ENCODE peak calls at places on chromosomes 7 and 10, in eight cellular contexts. One of them, this sample, is unnamed.

GRCh38 chr10:69810097-69810496 is 8.4 kb downstream of the COL13A1 start:
- DNase-seq in renal cortical epithelial cell: no peak
- DNase-seq in Calu3: no peak
- DNase-seq in activated gamma-delta T cell treated with Interleukin-2 at 50 U/mL for 16 hours: no peak
- DNase-seq in EL: no peak
- DNase-seq in T-helper 2 cell: no peak
- DNase-seq in fibroblast of lung: peak; percentile 59
- DNase-seq in sciatic nerve: no peak
- DNase-seq in this sample: no peak

GRCh38 chr7:30770936-30771858 is at the start of gene MINDY4:
- DNase-seq in renal cortical epithelial cell: peak; percentile 54
- DNase-seq in Calu3: peak; percentile 89
- DNase-seq in activated gamma-delta T cell treated with Interleukin-2 at 50 U/mL for 16 hours: peak; percentile 54
- DNase-seq in EL: peak; percentile 79
- DNase-seq in T-helper 2 cell: peak; percentile 58
- DNase-seq in fibroblast of lung: peak; percentile 85
- DNase-seq in sciatic nerve: peak; percentile 89
- DNase-seq in this sample: peak; percentile 43

GRCh38 chr7:95596183-95597135 is at the start of gene PDK4:
- DNase-seq in renal cortical epithelial cell: peak; percentile 87
- DNase-seq in Calu3: peak; percentile 78
- DNase-seq in activated gamma-delta T cell treated with Interleukin-2 at 50 U/mL for 16 hours: no peak
- DNase-seq in EL: peak; percentile 51
- DNase-seq in T-helper 2 cell: no peak
- DNase-seq in fibroblast of lung: peak; percentile 41
- DNase-seq in sciatic nerve: peak; percentile 94
- DNase-seq in this sample: no peak

GRCh38 chr7:117350027-117350426 is 27.2 kb upstream of the WNT2 start:
- DNase-seq in renal cortical epithelial cell: no peak
- DNase-seq in Calu3: peak; percentile 35
- DNase-seq in activated gamma-delta T cell treated with Interleukin-2 at 50 U/mL for 16 hours: no peak
- DNase-seq in EL: no peak
- DNase-seq in T-helper 2 cell: no peak
- DNase-seq in fibroblast of lung: no peak
- DNase-seq in sciatic nerve: no peak
- DNase-seq in this sample: no peak

GRCh38 chr7:6160191-6160623 is 112.2 kb downstream of the CYTH3 start:
- DNase-seq in renal cortical epithelial cell: no peak
- DNase-seq in Calu3: peak; percentile 58
- DNase-seq in activated gamma-delta T cell treated with Interleukin-2 at 50 U/mL for 16 hours: no peak
- DNase-seq in EL: peak; percentile 74
- DNase-seq in T-helper 2 cell: no peak
- DNase-seq in fibroblast of lung: peak; percentile 58
- DNase-seq in sciatic nerve: peak; percentile 83
- DNase-seq in this sample: peak; percentile 56

GRCh38 chr7:82164813-82165212 is 278.8 kb downstream of the CACNA2D1 start:
- DNase-seq in renal cortical epithelial cell: peak; percentile 26
- DNase-seq in Calu3: no peak
- DNase-seq in activated gamma-delta T cell treated with Interleukin-2 at 50 U/mL for 16 hours: no peak
- DNase-seq in EL: peak; percentile 77
- DNase-seq in T-helper 2 cell: no peak
- DNase-seq in fibroblast of lung: peak; percentile 79
- DNase-seq in sciatic nerve: no peak
- DNase-seq in this sample: peak; percentile 42

GRCh38 chr7:149256568-149256967 is 5.4 kb upstream of the ZNF783 start:
- DNase-seq in renal cortical epithelial cell: no peak
- DNase-seq in Calu3: no peak
- DNase-seq in activated gamma-delta T cell treated with Interleukin-2 at 50 U/mL for 16 hours: no peak
- DNase-seq in EL: no peak
- DNase-seq in T-helper 2 cell: no peak
- DNase-seq in fibroblast of lung: no peak
- DNase-seq in sciatic nerve: no peak
- DNase-seq in this sample: no peak

GRCh38 chr10:129728905-129729540 is 235.1 kb downstream of the EBF3 start:
- DNase-seq in renal cortical epithelial cell: no peak
- DNase-seq in Calu3: no peak
- DNase-seq in activated gamma-delta T cell treated with Interleukin-2 at 50 U/mL for 16 hours: no peak
- DNase-seq in EL: no peak
- DNase-seq in T-helper 2 cell: no peak
- DNase-seq in fibroblast of lung: no peak
- DNase-seq in sciatic nerve: no peak
- DNase-seq in this sample: no peak

GRCh38 chr7:128166603-128167315 is 74.3 kb upstream of the LEP start:
- DNase-seq in renal cortical epithelial cell: no peak
- DNase-seq in Calu3: peak; percentile 46
- DNase-seq in activated gamma-delta T cell treated with Interleukin-2 at 50 U/mL for 16 hours: no peak
- DNase-seq in EL: no peak
- DNase-seq in T-helper 2 cell: no peak
- DNase-seq in fibroblast of lung: peak; percentile 13
- DNase-seq in sciatic nerve: peak; percentile 60
- DNase-seq in this sample: peak; percentile 45

GRCh38 chr10:121735248-121735647 is 137.0 kb upstream of the FGFR2 start:
- DNase-seq in renal cortical epithelial cell: no peak
- DNase-seq in Calu3: no peak
- DNase-seq in activated gamma-delta T cell treated with Interleukin-2 at 50 U/mL for 16 hours: no peak
- DNase-seq in EL: no peak
- DNase-seq in T-helper 2 cell: no peak
- DNase-seq in fibroblast of lung: no peak
- DNase-seq in sciatic nerve: no peak
- DNase-seq in this sample: no peak

GRCh38 chr10:97179731-97180366 is 5.9 kb downstream of the SLIT1 start:
- DNase-seq in renal cortical epithelial cell: no peak
- DNase-seq in Calu3: no peak
- DNase-seq in activated gamma-delta T cell treated with Interleukin-2 at 50 U/mL for 16 hours: no peak
- DNase-seq in EL: peak; percentile 16
- DNase-seq in T-helper 2 cell: no peak
- DNase-seq in fibroblast of lung: no peak
- DNase-seq in sciatic nerve: no peak
- DNase-seq in this sample: no peak

GRCh38 chr10:102113956-102114857 is 6.0 kb downstream of the LDB1 start:
- DNase-seq in renal cortical epithelial cell: no peak
- DNase-seq in Calu3: peak; percentile 12
- DNase-seq in activated gamma-delta T cell treated with Interleukin-2 at 50 U/mL for 16 hours: no peak
- DNase-seq in EL: peak; percentile 35
- DNase-seq in T-helper 2 cell: no peak
- DNase-seq in fibroblast of lung: peak; percentile 27
- DNase-seq in sciatic nerve: peak; percentile 63
- DNase-seq in this sample: peak; percentile 24

GRCh38 chr7:42672339-42672990 is 239.4 kb downstream of the C7orf25 start:
- DNase-seq in renal cortical epithelial cell: no peak
- DNase-seq in Calu3: no peak
- DNase-seq in activated gamma-delta T cell treated with Interleukin-2 at 50 U/mL for 16 hours: no peak
- DNase-seq in EL: peak; percentile 3
- DNase-seq in T-helper 2 cell: no peak
- DNase-seq in fibroblast of lung: peak; percentile 57
- DNase-seq in sciatic nerve: no peak
- DNase-seq in this sample: no peak

GRCh38 chr7:156777364-156778069 is 115.5 kb downstream of the LMBR1 start:
- DNase-seq in renal cortical epithelial cell: no peak
- DNase-seq in Calu3: no peak
- DNase-seq in activated gamma-delta T cell treated with Interleukin-2 at 50 U/mL for 16 hours: no peak
- DNase-seq in EL: no peak
- DNase-seq in T-helper 2 cell: peak; percentile 12
- DNase-seq in fibroblast of lung: peak; percentile 33
- DNase-seq in sciatic nerve: no peak
- DNase-seq in this sample: no peak

GRCh38 chr7:44557485-44557884 is 16.2 kb downstream of the DDX56 start:
- DNase-seq in renal cortical epithelial cell: no peak
- DNase-seq in Calu3: no peak
- DNase-seq in activated gamma-delta T cell treated with Interleukin-2 at 50 U/mL for 16 hours: no peak
- DNase-seq in EL: no peak
- DNase-seq in T-helper 2 cell: no peak
- DNase-seq in fibroblast of lung: no peak
- DNase-seq in sciatic nerve: no peak
- DNase-seq in this sample: no peak

GRCh38 chr7:130006771-130007170 is 44.4 kb downstream of the ZC3HC1 start:
- DNase-seq in renal cortical epithelial cell: no peak
- DNase-seq in Calu3: no peak
- DNase-seq in activated gamma-delta T cell treated with Interleukin-2 at 50 U/mL for 16 hours: no peak
- DNase-seq in EL: no peak
- DNase-seq in T-helper 2 cell: no peak
- DNase-seq in fibroblast of lung: no peak
- DNase-seq in sciatic nerve: no peak
- DNase-seq in this sample: no peak

This sample was measured in NCI-H2171.